ENCODE peak calls at places on chromosomes 6 and 20, in ten cellular contexts. C is prostate gland, S is transverse colon, Q is heart right ventricle, Z is fibroblast of mammary gland, N is cardiac muscle cell, R is left ventricle myocardium inferior, W is foreskin fibroblast, P is A549, I is pancreas. E is an unnamed sample.
A peak's percentile ranks its signal among the peaks of the same experiment; 100 is the strongest.

GRCh38 chr20:58277578-58278344 is 31.8 kb upstream of the RAB22A start:
- DNase-seq in R (no peak), Q (no peak), S (no peak), Z (no peak), W (no peak), C (no peak), N (no peak), P (no peak), I (no peak), E (no peak)

GRCh38 chr6:45256697-45257695 is 71.1 kb upstream of the RUNX2 start:
- DNase-seq in N (no peak), R (no peak), Q (no peak), W (no peak), C (no peak), S (no peak), P (no peak), Z (no peak), I (no peak), E (no peak)

GRCh38 chr6:6793388-6794250 is 205.1 kb downstream of the LY86 start:
- DNase-seq in N (no peak), C (no peak), R (no peak), I (no peak), P (no peak), Q (no peak), W (no peak), Z (no peak), S (no peak), E (no peak)

GRCh38 chr6:92011681-92012245 is 1407.6 kb downstream of the EPHA7 start:
- DNase-seq in N (no peak), Z (no peak), P (no peak), S (no peak), C (no peak), Q (no peak), R (no peak), W (no peak), I (peak; percentile 54), E (no peak)

GRCh38 chr20:32524871-32525501 is 60.1 kb downstream of the NOL4L start:
- DNase-seq in R (peak; percentile 82), S (peak; percentile 48), C (peak; percentile 53), Q (peak; percentile 78), W (no peak), I (peak; percentile 97), P (no peak), N (no peak), Z (no peak), E (no peak)

GRCh38 chr20:46293084-46293483 is 15.2 kb downstream of the CDH22 start:
- DNase-seq in I (no peak), W (peak; percentile 30), R (no peak), S (no peak), C (no peak), N (peak; percentile 92), P (peak; percentile 31), Q (no peak), Z (peak; percentile 34), E (no peak)

GRCh38 chr6:25173951-25174474 is 105.2 kb upstream of the CARMIL1 start:
- DNase-seq in Z (peak; percentile 98), I (no peak), W (peak; percentile 94), R (no peak), C (no peak), S (no peak), Q (no peak), N (no peak), P (peak; percentile 23), E (peak; percentile 96)

GRCh38 chr6:35919827-35920751 is 809 bp downstream of the SRPK1 start:
- DNase-seq in N (peak; percentile 74), Q (no peak), Z (peak; percentile 62), S (peak; percentile 65), W (peak; percentile 54), I (peak; percentile 76), C (peak; percentile 42), R (no peak), P (no peak), E (no peak)

GRCh38 chr6:137768935-137769334 is 98.1 kb upstream of the TNFAIP3 start:
- DNase-seq in S (no peak), Z (no peak), N (no peak), W (no peak), P (no peak), I (no peak), Q (no peak), C (no peak), R (no peak), E (no peak)

GRCh38 chr6:2514965-2515543 is 235.7 kb downstream of the MYLK4 start:
- DNase-seq in P (peak; percentile 44), N (no peak), S (peak; percentile 30), R (no peak), Z (no peak), C (no peak), Q (no peak), W (no peak), I (no peak), E (no peak)

GRCh38 chr6:45789238-45789637 is 226.4 kb downstream of the CLIC5 start:
- DNase-seq in Z (no peak), Q (no peak), I (no peak), C (no peak), R (no peak), S (no peak), N (no peak), P (no peak), W (no peak), E (no peak)

GRCh38 chr20:17343631-17344447 is 117.0 kb downstream of the PCSK2 start:
- DNase-seq in I (no peak), R (no peak), S (no peak), C (no peak), Z (peak; percentile 48), W (peak; percentile 7), P (no peak), N (no peak), Q (no peak), E (no peak)

GRCh38 chr20:33686008-33686983 is at the start of gene E2F1:
- DNase-seq in R (peak; percentile 97), W (peak; percentile 91), N (peak; percentile 98), C (peak; percentile 95), P (peak; percentile 96), S (peak; percentile 97), Q (peak; percentile 95), Z (peak; percentile 82), I (peak; percentile 97), E (no peak)

GRCh38 chr20:33685328-33686007 is 717 bp downstream of the E2F1 start:
- DNase-seq in R (no peak), Q (no peak), S (peak; percentile 72), P (no peak), N (no peak), Z (peak; percentile 29), W (no peak), I (peak; percentile 74), C (no peak), E (no peak)

GRCh38 chr20:33686984-33687366 is 790 bp upstream of the E2F1 start:
- DNase-seq in Q (no peak), S (no peak), Z (no peak), N (no peak), R (no peak), W (no peak), C (no peak), P (no peak), I (no peak), E (no peak)

GRCh38 chr20:33687370-33687915 is 1.3 kb upstream of the E2F1 start:
- DNase-seq in C (no peak), Q (no peak), S (no peak), N (no peak), P (no peak), W (no peak), Z (peak; percentile 69), I (no peak), R (no peak), E (no peak)

GRCh38 chr20:33684533-33685327 is 1.5 kb downstream of the E2F1 start:
- DNase-seq in N (peak; percentile 18), I (no peak), P (no peak), Q (no peak), C (no peak), Z (no peak), R (no peak), W (no peak), S (no peak), E (no peak)
- H3K4me3 ChIP-seq in N (no peak overlapping the region), I (no peak overlapping the region), P (peak overlapping the region; percentile 85), Q (no peak overlapping the region), C (no peak overlapping the region), Z (peak overlapping the region; percentile 59), R (peak overlapping the region; percentile 60), W (peak overlapping the region; percentile 50), S (no peak overlapping the region), E (peak overlapping the region; percentile 49)

GRCh38 chr6:797479-798077 is 104.6 kb upstream of the EXOC2 start:
- DNase-seq in P (peak; percentile 7), Z (peak; percentile 62), I (no peak), R (no peak), Q (peak; percentile 55), S (peak; percentile 46), W (peak; percentile 55), C (peak; percentile 59), N (peak; percentile 72), E (no peak)
- TF ChIP-seq CTCF in P (peak; percentile 77), Z (peak; percentile 68), I (peak; percentile 64), R (peak; percentile 87), Q (peak; percentile 85), S (peak; percentile 73), W (peak; percentile 72), C (peak; percentile 51), N (peak; percentile 69), E (peak; percentile 62)

GRCh38 chr6:150037526-150038201 is 12.3 kb upstream of the RAET1L start:
- DNase-seq in Z (no peak), N (peak; percentile 1), S (no peak), P (no peak), I (no peak), Q (no peak), R (no peak), W (no peak), C (no peak), E (no peak)
- H3K4me3 ChIP-seq in Z (no peak overlapping the region), N (no peak overlapping the region), S (peak overlapping the region; percentile 36), P (no peak overlapping the region), I (no peak overlapping the region), Q (peak overlapping the region; percentile 22), R (peak overlapping the region; percentile 49), W (no peak overlapping the region), C (no peak overlapping the region), E (no peak overlapping the region)

DNA sequence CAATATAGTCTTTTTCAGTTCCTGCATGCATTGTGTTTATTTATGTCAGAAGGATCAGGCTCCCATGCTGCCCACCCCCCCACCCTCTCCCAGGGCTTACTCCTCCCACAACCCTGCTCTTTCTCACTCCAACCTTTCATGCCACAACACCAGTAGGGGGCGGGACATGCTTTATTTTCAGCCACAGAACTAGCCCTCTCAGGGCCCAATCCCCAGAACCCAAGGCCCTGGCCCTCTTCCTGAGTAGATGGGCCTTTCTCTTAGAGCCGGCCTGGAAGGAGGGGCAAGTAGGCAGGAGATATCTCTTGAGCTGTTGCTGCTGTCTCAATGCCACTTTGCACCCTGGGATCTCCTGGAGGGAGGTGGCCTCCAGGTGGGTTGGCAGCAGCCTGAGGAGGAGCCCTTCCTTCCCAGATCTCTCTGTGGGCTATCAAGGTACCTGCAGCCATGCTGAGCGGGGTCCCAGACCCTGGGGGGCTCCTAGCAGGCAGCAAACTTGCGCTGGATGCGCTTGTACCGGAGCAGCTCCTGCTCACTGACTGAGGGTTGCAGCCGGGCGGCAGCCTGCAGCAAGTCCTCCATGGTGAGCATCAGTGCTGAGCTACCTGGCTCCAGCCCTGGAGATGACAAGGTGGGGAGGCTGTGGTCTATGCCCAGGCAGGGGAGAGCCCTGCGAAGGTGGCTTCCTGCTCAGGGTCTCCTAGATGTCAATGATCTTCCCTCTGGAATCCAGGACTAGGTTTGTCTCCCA is 3.5 kb downstream of the GNMT start:
- DNase-seq in R (no peak), I (peak; percentile 74), Q (no peak), C (no peak), S (peak; percentile 27), Z (peak; percentile 61), N (peak; percentile 68), W (peak; percentile 38), P (peak; percentile 34), E (no peak)
- TF ChIP-seq CTCF in R (no peak), I (no peak), Q (no peak), C (no peak), S (peak; percentile 11), Z (peak; percentile 28), N (peak; percentile 28), W (peak; percentile 26), P (peak; percentile 26), E (peak; percentile 32)

GRCh38 chr6:28207244-28208179 is 17.6 kb upstream of the ZSCAN9 start:
- DNase-seq in C (no peak), W (peak; percentile 29), R (no peak), I (no peak), P (no peak), Z (peak; percentile 28), N (peak; percentile 58), S (peak; percentile 24), Q (no peak), E (no peak)
- H3K4me3 ChIP-seq in C (no peak overlapping the region), W (peak overlapping the region; percentile 53), R (peak overlapping the region; percentile 54), I (no peak overlapping the region), P (peak overlapping the region; percentile 49), Z (peak overlapping the region; percentile 29), N (peak overlapping the region; percentile 30), S (peak overlapping the region; percentile 49), Q (no peak overlapping the region), E (peak overlapping the region; percentile 49)

E was measured in AG04449.